ENCODE peak calls at places on chromosomes 3 and 15, in five cellular contexts. One of them, this sample, is unnamed.

GRCh38 chr3:2392981-2393380 is 294.3 kb downstream of the CNTN4 start:
- DNase-seq in lower leg skin: no peak
- DNase-seq in astrocyte of the spinal cord: no peak
- DNase-seq in H1: no peak
- DNase-seq in GM23338: no peak
- DNase-seq in this sample: no peak

GRCh38 chr3:9867106-9867505 is 12.9 kb downstream of the CIDEC start:
- DNase-seq in astrocyte of the spinal cord: no peak
- DNase-seq in H1: no peak
- DNase-seq in GM23338: no peak
- DNase-seq in lower leg skin: no peak
- DNase-seq in this sample: no peak

GRCh38 chr3:196138927-196139680 is 57.2 kb upstream of the TFRC start:
- DNase-seq in astrocyte of the spinal cord: no peak
- DNase-seq in GM23338: peak; percentile 75
- DNase-seq in lower leg skin: no peak
- DNase-seq in H1: no peak
- DNase-seq in this sample: peak; percentile 89

GRCh38 chr15:31016446-31016915 is 25.1 kb upstream of the MTMR10 start:
- DNase-seq in lower leg skin: no peak
- DNase-seq in astrocyte of the spinal cord: peak; percentile 61
- DNase-seq in H1: no peak
- DNase-seq in GM23338: no peak
- DNase-seq in this sample: peak; percentile 86

GRCh38 chr3:155682437-155682836 is 62.4 kb downstream of the PLCH1 start:
- DNase-seq in GM23338: no peak
- DNase-seq in H1: no peak
- DNase-seq in lower leg skin: no peak
- DNase-seq in astrocyte of the spinal cord: no peak
- DNase-seq in this sample: no peak

GRCh38 chr3:128707935-128708494 is 18.0 kb upstream of the RAB7A start:
- DNase-seq in H1: no peak
- DNase-seq in astrocyte of the spinal cord: no peak
- DNase-seq in lower leg skin: no peak
- DNase-seq in GM23338: no peak
- DNase-seq in this sample: no peak

GRCh38 chr15:50888054-50888453 is 20.4 kb upstream of the AP4E1 start:
- DNase-seq in astrocyte of the spinal cord: no peak
- DNase-seq in lower leg skin: no peak
- DNase-seq in GM23338: no peak
- DNase-seq in H1: no peak
- DNase-seq in this sample: peak; percentile 72

GRCh38 chr3:150054635-150055034 is 83.9 kb upstream of the PFN2 start:
- DNase-seq in GM23338: no peak
- DNase-seq in astrocyte of the spinal cord: no peak
- DNase-seq in H1: no peak
- DNase-seq in lower leg skin: no peak
- DNase-seq in this sample: no peak

GRCh38 chr15:68488966-68489365 is 57.0 kb upstream of the ITGA11 start:
- DNase-seq in GM23338: no peak
- DNase-seq in lower leg skin: peak; percentile 43
- DNase-seq in astrocyte of the spinal cord: no peak
- DNase-seq in H1: no peak
- DNase-seq in this sample: no peak

GRCh38 chr15:22980189-22981136 is at the start of gene CYFIP1:
- DNase-seq in GM23338: peak; percentile 84
- DNase-seq in astrocyte of the spinal cord: peak; percentile 84
- DNase-seq in lower leg skin: peak; percentile 96
- DNase-seq in H1: peak; percentile 15
- DNase-seq in this sample: peak; percentile 80

GRCh38 chr15:41562784-41563198 is 3.8 kb downstream of the TYRO3 start:
- DNase-seq in lower leg skin: no peak
- DNase-seq in GM23338: no peak
- DNase-seq in astrocyte of the spinal cord: no peak
- DNase-seq in H1: no peak
- DNase-seq in this sample: peak; percentile 25

GRCh38 chr3:69558912-69559311 is 173.0 kb upstream of the FRMD4B start:
- DNase-seq in lower leg skin: no peak
- DNase-seq in GM23338: no peak
- DNase-seq in H1: no peak
- DNase-seq in astrocyte of the spinal cord: peak; percentile 21
- DNase-seq in this sample: peak; percentile 67

GRCh38 chr3:12797124-12797891 is 828 bp downstream of the CAND2 start:
- DNase-seq in lower leg skin: no peak
- DNase-seq in GM23338: peak; percentile 56
- DNase-seq in astrocyte of the spinal cord: no peak
- DNase-seq in H1: no peak
- DNase-seq in this sample: no peak

GRCh38 chr15:67550522-67550921 is 8.0 kb downstream of the MAP2K5 start:
- DNase-seq in H1: no peak
- DNase-seq in lower leg skin: no peak
- DNase-seq in astrocyte of the spinal cord: no peak
- DNase-seq in GM23338: no peak
- DNase-seq in this sample: no peak

GRCh38 chr3:177729939-177730700 is 532.8 kb upstream of the TBL1XR1 start:
- DNase-seq in lower leg skin: no peak
- DNase-seq in H1: no peak
- DNase-seq in GM23338: no peak
- DNase-seq in astrocyte of the spinal cord: peak; percentile 75
- DNase-seq in this sample: peak; percentile 59

GRCh38 chr15:35697549-35698299 is 151.8 kb upstream of the DPH6 start:
- DNase-seq in astrocyte of the spinal cord: peak; percentile 59
- DNase-seq in H1: no peak
- DNase-seq in GM23338: peak; percentile 45
- DNase-seq in lower leg skin: no peak
- DNase-seq in this sample: peak; percentile 78

GRCh38 chr3:190092250-190092649 is 28.4 kb downstream of the P3H2 start:
- DNase-seq in lower leg skin: no peak
- DNase-seq in GM23338: no peak
- DNase-seq in astrocyte of the spinal cord: peak; percentile 87
- DNase-seq in H1: no peak
- DNase-seq in this sample: peak; percentile 73

GRCh38 chr15:76057332-76058000 is 2.3 kb upstream of the TMEM266 start:
- DNase-seq in H1: no peak
- DNase-seq in GM23338: peak; percentile 79
- DNase-seq in lower leg skin: no peak
- DNase-seq in astrocyte of the spinal cord: peak; percentile 35
- DNase-seq in this sample: peak; percentile 66

GRCh38 chr3:188687389-188687788 is 484.4 kb upstream of the TPRG1 start:
- DNase-seq in GM23338: peak; percentile 50
- DNase-seq in H1: no peak
- DNase-seq in lower leg skin: no peak
- DNase-seq in astrocyte of the spinal cord: peak; percentile 83
- DNase-seq in this sample: peak; percentile 49

GRCh38 chr3:52001443-52001974 is 5.8 kb upstream of the RPL29 start:
- DNase-seq in H1: peak; percentile 87
- DNase-seq in astrocyte of the spinal cord: peak; percentile 51
- DNase-seq in lower leg skin: peak; percentile 95
- DNase-seq in GM23338: peak; percentile 98
- DNase-seq in this sample: peak; percentile 54

GRCh38 chr3:125403789-125404188 is 28.7 kb upstream of the ZNF148 start:
- DNase-seq in GM23338: peak; percentile 17
- DNase-seq in H1: no peak
- DNase-seq in astrocyte of the spinal cord: no peak
- DNase-seq in lower leg skin: no peak
- DNase-seq in this sample: peak; percentile 28

GRCh38 chr3:45592830-45593707 is 1.5 kb upstream of the LIMD1 start:
- DNase-seq in astrocyte of the spinal cord: peak; percentile 91
- DNase-seq in lower leg skin: peak; percentile 98
- DNase-seq in GM23338: peak; percentile 98
- DNase-seq in H1: peak; percentile 70
- DNase-seq in this sample: peak; percentile 87
- TF ChIP-seq CTCF in astrocyte of the spinal cord: peak; percentile 96
- TF ChIP-seq CTCF in lower leg skin: peak; percentile 45
- TF ChIP-seq CTCF in GM23338: peak; percentile 77
- TF ChIP-seq CTCF in H1: peak; percentile 90
- TF ChIP-seq CTCF in this sample: peak; percentile 91

DNA sequence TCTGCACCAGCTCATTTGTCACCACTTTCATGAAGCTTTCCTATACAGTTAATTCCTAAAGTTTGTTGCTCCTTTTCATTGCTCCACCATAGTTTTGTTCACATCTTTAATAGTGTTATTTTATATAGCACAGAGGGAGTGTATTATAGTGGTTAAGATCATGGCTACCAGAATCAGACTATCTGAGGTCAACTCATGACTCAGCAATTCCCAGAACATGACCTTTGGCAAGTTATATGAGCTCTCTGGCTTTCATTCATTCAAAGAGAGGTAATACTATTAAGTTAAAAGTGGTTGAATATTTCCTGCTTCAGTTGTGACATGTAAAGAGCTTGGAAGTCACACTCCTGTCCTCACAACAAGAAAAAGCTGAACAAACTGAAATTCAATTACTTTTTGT is 1073.5 kb downstream of the NAALADL2 start:
- DNase-seq in astrocyte of the spinal cord: peak; percentile 39
- DNase-seq in GM23338: no peak
- DNase-seq in H1: no peak
- DNase-seq in lower leg skin: no peak
- DNase-seq in this sample: peak; percentile 14
- H3K4me3 ChIP-seq in astrocyte of the spinal cord: no peak overlapping the region
- H3K4me3 ChIP-seq in GM23338: no peak overlapping the region
- H3K4me3 ChIP-seq in H1: no peak overlapping the region
- H3K4me3 ChIP-seq in lower leg skin: no peak overlapping the region
- H3K4me3 ChIP-seq in this sample: no peak overlapping the region

GRCh38 chr3:93969443-93969842 is 4.3 kb downstream of the PROS1 start:
- DNase-seq in H1: no peak
- DNase-seq in GM23338: no peak
- DNase-seq in astrocyte of the spinal cord: no peak
- DNase-seq in lower leg skin: no peak
- DNase-seq in this sample: peak; percentile 21

GRCh38 chr3:93969997-93970396 is 3.7 kb downstream of the PROS1 start:
- DNase-seq in lower leg skin: no peak
- DNase-seq in H1: no peak
- DNase-seq in astrocyte of the spinal cord: no peak
- DNase-seq in GM23338: no peak
- DNase-seq in this sample: no peak

GRCh38 chr3:93973160-93974126 is at the start of gene PROS1:
- DNase-seq in GM23338: peak; percentile 83
- DNase-seq in astrocyte of the spinal cord: peak; percentile 74
- DNase-seq in H1: peak; percentile 9
- DNase-seq in lower leg skin: peak; percentile 95
- DNase-seq in this sample: peak; percentile 91
- TF ChIP-seq CTCF in GM23338: no peak
- TF ChIP-seq CTCF in astrocyte of the spinal cord: no peak
- TF ChIP-seq CTCF in H1: no peak
- TF ChIP-seq CTCF in lower leg skin: no peak
- TF ChIP-seq CTCF in this sample: peak; percentile 3

GRCh38 chr3:541328-541727 is 344.8 kb downstream of the CHL1 start:
- DNase-seq in astrocyte of the spinal cord: no peak
- DNase-seq in lower leg skin: no peak
- DNase-seq in H1: no peak
- DNase-seq in GM23338: peak; percentile 13
- DNase-seq in this sample: no peak

GRCh38 chr3:535566-536416 is 339.2 kb downstream of the CHL1 start:
- DNase-seq in lower leg skin: no peak
- DNase-seq in GM23338: peak; percentile 72
- DNase-seq in astrocyte of the spinal cord: peak; percentile 14
- DNase-seq in H1: peak; percentile 17
- DNase-seq in this sample: peak; percentile 10

GRCh38 chr3:542030-542429 is 345.5 kb downstream of the CHL1 start:
- DNase-seq in GM23338: no peak
- DNase-seq in H1: no peak
- DNase-seq in astrocyte of the spinal cord: no peak
- DNase-seq in lower leg skin: no peak
- DNase-seq in this sample: no peak

DNA sequence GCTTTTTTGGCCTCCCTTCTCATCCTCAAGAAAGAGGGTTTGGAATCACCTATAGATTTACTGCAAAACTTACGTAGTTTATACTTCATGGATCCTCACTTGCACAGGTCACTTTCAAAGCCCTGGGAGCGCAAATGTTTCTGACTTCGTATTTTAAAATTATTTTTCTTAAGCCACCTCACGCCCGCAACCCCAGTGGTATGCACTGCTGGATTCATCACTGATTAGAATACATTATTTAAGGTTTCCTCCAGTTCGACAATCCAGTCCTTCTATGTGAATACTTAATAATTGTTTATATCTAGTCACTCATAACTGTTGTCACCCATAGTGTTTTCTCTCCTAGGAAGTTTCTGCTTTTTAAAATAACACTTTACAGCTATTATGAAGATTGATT is 339.9 kb downstream of the CHL1 start:
- DNase-seq in GM23338: no peak
- DNase-seq in lower leg skin: no peak
- DNase-seq in astrocyte of the spinal cord: no peak
- DNase-seq in H1: no peak
- DNase-seq in this sample: no peak
- H3K4me3 ChIP-seq in GM23338: peak overlapping the region; percentile 61
- H3K4me3 ChIP-seq in lower leg skin: no peak overlapping the region
- H3K4me3 ChIP-seq in astrocyte of the spinal cord: peak overlapping the region; percentile 33
- H3K4me3 ChIP-seq in H1: peak overlapping the region; percentile 60
- H3K4me3 ChIP-seq in this sample: peak overlapping the region; percentile 53

GRCh38 chr3:122387709-122388108 is 3.7 kb downstream of the FAM162A start:
- DNase-seq in lower leg skin: no peak
- DNase-seq in astrocyte of the spinal cord: no peak
- DNase-seq in GM23338: peak; percentile 51
- DNase-seq in H1: no peak
- DNase-seq in this sample: no peak
- TF ChIP-seq CTCF in lower leg skin: no peak
- TF ChIP-seq CTCF in astrocyte of the spinal cord: no peak
- TF ChIP-seq CTCF in GM23338: peak; percentile 26
- TF ChIP-seq CTCF in H1: no peak
- TF ChIP-seq CTCF in this sample: no peak

This sample was measured in fibroblast of the aortic adventitia.